ENCODE peak calls at places on chromosomes 2 and 18, in four cellular contexts. U is HepG2, I is HEK293T, T is K562. O is an unnamed sample.

GRCh38 chr2:41853427-41854191 is 194.2 kb upstream of the PKDCC start:
- DNase-seq in U (peak), I (peak), T (peak), O (no peak)

GRCh38 chr2:16060936-16061338 is 120.6 kb downstream of the MYCN start:
- DNase-seq in U (no peak), I (no peak), T (no peak), O (no peak)

GRCh38 chr2:215811409-215812355 is 201.7 kb downstream of the MREG start:
- DNase-seq in U (no peak), I (no peak), T (no peak), O (peak)

GRCh38 chr2:23532311-23533013 is 147.5 kb downstream of the KLHL29 start:
- DNase-seq in U (no peak), I (no peak), T (no peak), O (peak)

GRCh38 chr2:27442981-27443323 is 771 bp downstream of the KRTCAP3 start:
- DNase-seq in U (no peak), I (no peak), T (no peak), O (no peak)

GRCh38 chr2:29879456-29879855 is 41.9 kb downstream of the ALK start:
- DNase-seq in U (no peak), I (no peak), T (no peak), O (no peak)

GRCh38 chr2:62297642-62298010 is 101.7 kb downstream of the B3GNT2 start:
- DNase-seq in U (peak), I (no peak), T (peak), O (no peak)

GRCh38 chr2:42008241-42008911 is 39.4 kb upstream of the PKDCC start:
- DNase-seq in U (no peak), I (peak), T (no peak), O (no peak)

GRCh38 chr18:13624563-13625237 is 101.7 kb downstream of the FAM210A start:
- DNase-seq in U (no peak), I (no peak), T (no peak), O (no peak)

GRCh38 chr2:135066710-135067109 is 14.6 kb downstream of the RAB3GAP1 start:
- DNase-seq in U (no peak), I (no peak), T (no peak), O (no peak)

GRCh38 chr2:101882948-101883347 is 108.8 kb upstream of the IL1R2 start:
- DNase-seq in U (no peak), I (no peak), T (peak), O (no peak)

DNA sequence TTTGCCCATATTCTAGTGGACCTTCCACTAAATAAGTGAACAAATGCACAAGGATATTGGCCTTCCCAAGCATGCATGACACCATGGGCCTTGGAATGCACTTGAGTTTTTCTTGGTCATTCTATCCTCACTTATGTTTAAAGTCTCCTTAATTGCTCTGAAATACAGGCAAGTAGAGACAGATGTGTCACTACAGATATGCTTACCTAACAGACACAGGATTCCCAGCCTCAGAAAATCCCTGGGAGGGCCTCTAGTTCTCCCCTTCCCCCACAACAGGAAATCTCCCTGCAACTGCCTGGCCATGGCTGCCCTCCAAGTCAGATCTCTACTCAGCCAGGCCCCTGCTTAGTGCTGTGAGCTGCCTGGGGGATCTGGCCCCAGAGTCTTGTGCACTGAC is 445.2 kb downstream of the IRS1 start:
- DNase-seq in U (no peak), I (no peak), T (no peak), O (no peak)
- TF ChIP-seq FOXK2 in U (no peak), I (no peak), T (no peak), O (no peak)

GRCh38 chr2:128630974-128631697 is 312.5 kb upstream of the HS6ST1 start:
- DNase-seq in U (no peak), I (no peak), T (no peak), O (no peak)
- TF ChIP-seq FOXK2 in U (no peak), I (no peak), T (no peak), O (no peak)

GRCh38 chr2:72028351-72028995 is 119.2 kb downstream of the CYP26B1 start:
- DNase-seq in U (no peak), I (no peak), T (no peak), O (no peak)
- TF ChIP-seq FOXK2 in U (no peak), I (no peak), T (no peak), O (no peak)

GRCh38 chr2:43315482-43315881 is 89.1 kb upstream of the ZFP36L2 start:
- DNase-seq in U (no peak), I (no peak), T (no peak), O (no peak)

GRCh38 chr2:43311276-43311675 is 84.9 kb upstream of the ZFP36L2 start:
- DNase-seq in U (peak), I (no peak), T (no peak), O (no peak)

GRCh38 chr2:43314299-43314927 is 88.0 kb upstream of the ZFP36L2 start:
- DNase-seq in U (peak), I (no peak), T (no peak), O (no peak)

GRCh38 chr2:43313642-43314017 is 87.2 kb upstream of the ZFP36L2 start:
- DNase-seq in U (no peak), I (no peak), T (no peak), O (no peak)

GRCh38 chr2:43312751-43313641 is 86.6 kb upstream of the ZFP36L2 start:
- DNase-seq in U (no peak), I (no peak), T (no peak), O (no peak)
- TF ChIP-seq FOXK2 in U (no peak), I (no peak), T (no peak), O (no peak)

GRCh38 chr2:231362785-231363184 is 32.7 kb upstream of the B3GNT7 start:
- DNase-seq in U (no peak), I (no peak), T (no peak), O (no peak)

GRCh38 chr2:231364061-231364460 is 31.4 kb upstream of the B3GNT7 start:
- DNase-seq in U (no peak), I (no peak), T (no peak), O (no peak)

GRCh38 chr2:231361701-231362588 is 33.6 kb upstream of the B3GNT7 start:
- DNase-seq in U (no peak), I (no peak), T (peak), O (peak)

GRCh38 chr2:231367178-231367577 is 28.3 kb upstream of the B3GNT7 start:
- DNase-seq in U (no peak), I (no peak), T (no peak), O (no peak)

DNA sequence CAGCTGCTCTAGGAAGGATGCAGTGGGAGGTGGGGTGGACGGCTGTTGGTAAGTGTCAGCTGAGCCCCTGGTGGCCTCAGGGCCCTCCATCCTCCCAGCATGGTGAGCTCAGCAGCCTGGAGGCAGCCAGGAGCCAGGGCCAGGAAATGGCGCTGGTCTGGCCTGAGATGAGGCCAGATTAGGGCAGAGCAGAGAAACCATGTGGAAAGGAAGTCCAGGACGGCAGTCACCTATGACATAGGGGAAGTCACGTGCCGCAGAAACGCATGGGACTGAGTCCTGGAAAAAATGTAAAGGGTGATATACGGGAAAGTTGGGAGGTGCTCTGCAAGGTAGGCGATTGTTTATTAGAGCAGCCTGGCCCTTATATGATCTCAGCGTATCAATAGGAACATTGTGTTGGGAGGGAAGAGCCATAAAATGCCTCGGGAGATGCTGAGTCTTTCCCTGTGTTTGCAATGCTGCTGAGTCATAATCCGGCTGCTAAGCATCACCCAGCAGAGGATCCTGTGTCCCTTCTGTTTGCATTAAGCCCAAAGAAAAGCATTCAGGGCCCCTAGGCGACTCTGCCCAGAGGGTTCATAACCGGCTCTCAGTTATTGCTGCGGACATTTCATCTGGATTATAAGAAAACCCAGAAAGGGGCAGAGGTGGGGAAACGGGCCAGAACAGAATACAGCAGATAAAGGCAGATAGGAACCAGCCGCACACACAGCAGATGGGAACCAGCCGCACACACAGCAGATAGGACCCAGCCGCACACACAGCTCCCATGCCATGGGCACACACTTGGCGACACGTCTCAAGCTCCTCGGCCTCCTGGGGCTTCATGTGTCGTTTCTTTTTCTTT is 30.3 kb upstream of the B3GNT7 start:
- DNase-seq in U (peak), I (no peak), T (peak), O (no peak)
- TF ChIP-seq FOXK2 in U (no peak), I (no peak), T (no peak), O (no peak)

O was measured in GM12878.